ENCODE peak calls at places on chromosome 17, in four cellular contexts. One of them, this sample, is unnamed.

GRCh38 chr17:68832140-68832871 is 122.9 kb downstream of the ABCA8 start:
- DNase-seq in H1: no peak
- DNase-seq in GM12878: no peak
- DNase-seq in HepG2: no peak
- DNase-seq in this sample: no peak

GRCh38 chr17:78075545-78075944 is 53.0 kb downstream of the TMC6 start:
- DNase-seq in H1: no peak
- DNase-seq in GM12878: no peak
- DNase-seq in HepG2: no peak
- DNase-seq in this sample: no peak

GRCh38 chr17:50925296-50925891 is 59.2 kb upstream of the TOB1 start:
- DNase-seq in H1: no peak
- DNase-seq in GM12878: no peak
- DNase-seq in HepG2: no peak
- DNase-seq in this sample: no peak

GRCh38 chr17:65191805-65192740 is 54.9 kb downstream of the RGS9 start:
- DNase-seq in H1: no peak
- DNase-seq in GM12878: no peak
- DNase-seq in HepG2: peak; percentile 20
- DNase-seq in this sample: no peak

GRCh38 chr17:17783825-17784598 is 52.8 kb downstream of the SREBF1 start:
- DNase-seq in H1: no peak
- DNase-seq in GM12878: peak; percentile 17
- DNase-seq in HepG2: no peak
- DNase-seq in this sample: no peak

GRCh38 chr17:258045-258734 is 76.7 kb upstream of the DOC2B start:
- DNase-seq in H1: peak; percentile 32
- DNase-seq in GM12878: no peak
- DNase-seq in HepG2: no peak
- DNase-seq in this sample: no peak

GRCh38 chr17:38871247-38871991 is 1.6 kb downstream of the LASP1 start:
- DNase-seq in H1: no peak
- DNase-seq in GM12878: peak; percentile 45
- DNase-seq in HepG2: peak; percentile 98
- DNase-seq in this sample: no peak

GRCh38 chr17:4170639-4171280 is 27.8 kb downstream of the CYB5D2 start:
- DNase-seq in H1: no peak
- DNase-seq in GM12878: no peak
- DNase-seq in HepG2: no peak
- DNase-seq in this sample: no peak

GRCh38 chr17:40550608-40551007 is 14.7 kb downstream of the CCR7 start:
- DNase-seq in H1: no peak
- DNase-seq in GM12878: no peak
- DNase-seq in HepG2: no peak
- DNase-seq in this sample: no peak

GRCh38 chr17:2421315-2422147 is 20.7 kb upstream of the MNT start:
- DNase-seq in H1: no peak
- DNase-seq in GM12878: no peak
- DNase-seq in HepG2: no peak
- DNase-seq in this sample: no peak

GRCh38 chr17:56914641-56915263 is 903 bp upstream of the TRIM25 start:
- DNase-seq in H1: no peak
- DNase-seq in GM12878: no peak
- DNase-seq in HepG2: no peak
- DNase-seq in this sample: no peak

GRCh38 chr17:39887078-39887477 is 19.1 kb downstream of the ZPBP2 start:
- DNase-seq in H1: no peak
- DNase-seq in GM12878: no peak
- DNase-seq in HepG2: no peak
- DNase-seq in this sample: no peak

GRCh38 chr17:18921912-18922451 is 30.0 kb upstream of the SLC5A10 start:
- DNase-seq in H1: no peak
- DNase-seq in GM12878: peak; percentile 90
- DNase-seq in HepG2: no peak
- DNase-seq in this sample: no peak

GRCh38 chr17:77327566-77328463 is 187.0 kb downstream of the SEC14L1 start:
- DNase-seq in H1: no peak
- DNase-seq in GM12878: no peak
- DNase-seq in HepG2: no peak
- DNase-seq in this sample: no peak

GRCh38 chr17:41474863-41475262 is 6.1 kb downstream of the KRT35 start:
- DNase-seq in H1: no peak
- DNase-seq in GM12878: no peak
- DNase-seq in HepG2: no peak
- DNase-seq in this sample: no peak

DNA sequence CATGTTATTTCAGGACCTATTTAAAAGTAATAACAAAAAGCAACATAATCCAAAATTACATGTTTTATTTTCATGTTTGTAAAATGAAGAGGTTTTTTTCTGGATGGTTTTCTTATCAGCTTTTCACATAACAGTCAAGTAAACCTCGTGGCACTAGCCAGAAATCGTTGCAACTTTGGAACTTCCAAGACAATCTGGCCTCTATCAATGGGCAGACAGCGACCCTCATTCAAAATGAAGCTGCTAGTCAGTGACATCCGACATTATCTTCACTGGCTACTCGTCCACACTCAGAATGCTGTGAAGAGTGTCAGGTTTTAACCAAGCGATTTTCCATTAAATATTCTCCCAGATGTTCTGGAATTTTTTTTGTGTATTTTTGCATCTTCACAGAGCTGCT is 22.7 kb downstream of the ZNF652 start:
- DNase-seq in H1: no peak
- DNase-seq in GM12878: no peak
- DNase-seq in HepG2: no peak
- DNase-seq in this sample: no peak
- H3K4me1 ChIP-seq in H1: no peaks in the 10 kb centered on the region
- H3K4me1 ChIP-seq in GM12878: peaks cover 25% of the 10 kb centered on the region
- H3K4me1 ChIP-seq in HepG2: no peaks in the 10 kb centered on the region
- H3K4me1 ChIP-seq in this sample: no peaks in the 10 kb centered on the region

GRCh38 chr17:72735602-72736001 is 356.9 kb downstream of the SLC39A11 start:
- DNase-seq in H1: no peak
- DNase-seq in GM12878: no peak
- DNase-seq in HepG2: no peak
- DNase-seq in this sample: no peak
- TF ChIP-seq SUZ12 in H1: no peak
- TF ChIP-seq SUZ12 in GM12878: no peak
- TF ChIP-seq SUZ12 in HepG2: no peak
- TF ChIP-seq SUZ12 in this sample: no peak

GRCh38 chr17:20267459-20267842 is 199.9 kb downstream of the LGALS9B start:
- DNase-seq in H1: no peak
- DNase-seq in GM12878: peak; percentile 4
- DNase-seq in HepG2: no peak
- DNase-seq in this sample: no peak
- TF ChIP-seq ZNF274 in H1: no peak
- TF ChIP-seq ZNF274 in GM12878: no peak
- TF ChIP-seq ZNF274 in HepG2: no peak
- TF ChIP-seq ZNF274 in this sample: no peak

GRCh38 chr17:70875729-70876344 is 706.5 kb downstream of the KCNJ2 start:
- DNase-seq in H1: no peak
- DNase-seq in GM12878: no peak
- DNase-seq in HepG2: no peak
- DNase-seq in this sample: no peak

GRCh38 chr17:70886648-70887047 is 717.3 kb downstream of the KCNJ2 start:
- DNase-seq in H1: no peak
- DNase-seq in GM12878: no peak
- DNase-seq in HepG2: no peak
- DNase-seq in this sample: no peak

GRCh38 chr17:70879389-70879788 is 710.1 kb downstream of the KCNJ2 start:
- DNase-seq in H1: no peak
- DNase-seq in GM12878: no peak
- DNase-seq in HepG2: no peak
- DNase-seq in this sample: no peak

GRCh38 chr17:70882504-70882903 is 713.2 kb downstream of the KCNJ2 start:
- DNase-seq in H1: no peak
- DNase-seq in GM12878: no peak
- DNase-seq in HepG2: no peak
- DNase-seq in this sample: no peak

DNA sequence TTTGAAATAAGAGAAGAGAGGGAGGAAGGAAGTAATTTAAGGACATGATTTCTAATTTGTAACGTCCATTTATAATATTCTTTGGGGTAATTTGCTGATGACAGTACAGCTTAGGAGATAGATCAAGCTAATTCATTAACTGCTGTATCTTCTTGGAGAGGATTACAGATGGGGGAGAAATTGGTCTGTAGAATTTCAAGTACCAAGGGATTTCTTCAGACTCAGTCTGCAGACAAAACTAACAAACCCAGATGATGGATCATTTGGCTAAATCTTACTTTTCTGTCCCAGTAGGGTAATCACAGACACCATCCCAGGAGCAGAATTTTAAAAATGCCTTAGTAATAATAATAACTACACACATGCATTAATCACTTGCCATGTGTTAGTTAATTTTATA is 711.8 kb downstream of the KCNJ2 start:
- DNase-seq in H1: no peak
- DNase-seq in GM12878: no peak
- DNase-seq in HepG2: no peak
- DNase-seq in this sample: no peak
- H3K4me1 ChIP-seq in H1: no peaks in the 10 kb centered on the region
- H3K4me1 ChIP-seq in GM12878: no peaks in the 10 kb centered on the region
- H3K4me1 ChIP-seq in HepG2: no peaks in the 10 kb centered on the region
- H3K4me1 ChIP-seq in this sample: no peaks in the 10 kb centered on the region

GRCh38 chr17:43363926-43364285 is 34.9 kb upstream of the ARL4D start:
- DNase-seq in H1: no peak
- DNase-seq in GM12878: no peak
- DNase-seq in HepG2: no peak
- DNase-seq in this sample: no peak
- TF ChIP-seq SUZ12 in H1: no peak
- TF ChIP-seq SUZ12 in GM12878: no peak
- TF ChIP-seq SUZ12 in HepG2: no peak
- TF ChIP-seq SUZ12 in this sample: no peak

GRCh38 chr17:58244958-58245357 is 6.6 kb downstream of the LPO start:
- DNase-seq in H1: no peak
- DNase-seq in GM12878: no peak
- DNase-seq in HepG2: no peak
- DNase-seq in this sample: no peak
- TF ChIP-seq ZNF274 in H1: no peak
- TF ChIP-seq ZNF274 in GM12878: no peak
- TF ChIP-seq ZNF274 in HepG2: no peak
- TF ChIP-seq ZNF274 in this sample: no peak

DNA sequence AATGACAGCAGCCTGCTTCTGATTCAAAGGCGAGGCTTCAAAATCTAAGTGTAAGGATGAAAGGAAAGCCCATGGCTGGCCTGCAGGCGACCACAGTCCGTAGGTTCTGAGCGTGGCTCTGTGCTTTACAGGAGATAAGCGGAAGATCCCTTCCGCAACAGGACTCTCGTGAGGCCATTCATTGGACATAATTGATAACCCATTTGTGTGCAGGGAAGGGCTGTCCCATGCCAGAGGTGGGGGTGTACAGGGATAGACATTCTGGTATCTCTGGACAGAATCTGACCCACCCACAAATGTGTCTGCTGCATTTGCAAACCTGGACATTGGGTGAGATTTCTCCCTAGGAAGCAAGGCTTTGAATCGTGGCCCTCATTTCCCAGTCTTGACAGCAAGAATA is 4.0 kb downstream of the CYB561 start:
- DNase-seq in H1: no peak
- DNase-seq in GM12878: no peak
- DNase-seq in HepG2: no peak
- DNase-seq in this sample: no peak
- H3K4me1 ChIP-seq in H1: peaks cover 3% of the 10 kb centered on the region
- H3K4me1 ChIP-seq in GM12878: peaks cover 11% of the 10 kb centered on the region
- H3K4me1 ChIP-seq in HepG2: peaks cover 15% of the 10 kb centered on the region
- H3K4me1 ChIP-seq in this sample: peaks cover 12% of the 10 kb centered on the region

GRCh38 chr17:5516060-5516792 is 29.9 kb downstream of the MIS12 start:
- DNase-seq in H1: no peak
- DNase-seq in GM12878: no peak
- DNase-seq in HepG2: peak; percentile 93
- DNase-seq in this sample: no peak

GRCh38 chr17:5509482-5509881 is 23.1 kb downstream of the MIS12 start:
- DNase-seq in H1: no peak
- DNase-seq in GM12878: no peak
- DNase-seq in HepG2: no peak
- DNase-seq in this sample: no peak

GRCh38 chr17:5510776-5511175 is 24.4 kb downstream of the MIS12 start:
- DNase-seq in H1: no peak
- DNase-seq in GM12878: no peak
- DNase-seq in HepG2: no peak
- DNase-seq in this sample: no peak

GRCh38 chr17:5513610-5514009 is 27.2 kb downstream of the MIS12 start:
- DNase-seq in H1: no peak
- DNase-seq in GM12878: no peak
- DNase-seq in HepG2: no peak
- DNase-seq in this sample: no peak

DNA sequence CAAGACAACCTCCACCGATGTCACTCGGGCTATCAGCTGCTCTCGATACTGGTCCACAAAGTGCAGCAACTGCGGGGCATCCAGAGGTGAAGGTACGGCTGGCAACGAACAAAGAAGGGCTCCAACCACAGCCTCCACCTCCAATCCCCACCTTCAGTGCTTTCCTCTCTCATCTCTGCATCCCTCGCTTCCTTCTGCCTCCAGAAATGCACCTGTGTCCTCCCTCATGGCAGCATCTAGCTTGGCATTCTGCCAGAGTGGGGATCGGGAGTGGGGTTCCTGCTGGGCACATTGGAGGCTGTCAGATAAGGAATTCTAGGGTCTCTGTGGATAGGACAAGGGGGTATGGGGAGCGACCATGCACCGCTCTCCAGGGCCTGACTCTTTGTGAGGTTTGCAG is 28.6 kb downstream of the MIS12 start:
- DNase-seq in H1: no peak
- DNase-seq in GM12878: no peak
- DNase-seq in HepG2: no peak
- DNase-seq in this sample: no peak
- TF ChIP-seq SUZ12 in H1: no peak
- TF ChIP-seq SUZ12 in GM12878: no peak
- TF ChIP-seq SUZ12 in HepG2: no peak
- TF ChIP-seq SUZ12 in this sample: no peak

GRCh38 chr17:75078097-75079022 is 9.4 kb upstream of the SLC16A5 start:
- DNase-seq in H1: no peak
- DNase-seq in GM12878: peak; percentile 40
- DNase-seq in HepG2: no peak
- DNase-seq in this sample: no peak
- TF ChIP-seq ZNF274 in H1: no peak
- TF ChIP-seq ZNF274 in GM12878: no peak
- TF ChIP-seq ZNF274 in HepG2: peak; percentile 1
- TF ChIP-seq ZNF274 in this sample: no peak